ENCODE peak calls at places on chromosomes 7 and 10, in four cellular contexts. One of them, this sample, is unnamed.

GRCh38 chr10:104293781-104294321 is 24.9 kb downstream of the GSTO2 start:
- DNase-seq in H9: no peak
- DNase-seq in H1: no peak
- DNase-seq in mesendoderm: no peak
- DNase-seq in this sample: no peak

GRCh38 chr10:108360187-108360586 is 1195.7 kb upstream of the SORCS1 start:
- DNase-seq in H9: no peak
- DNase-seq in H1: no peak
- DNase-seq in mesendoderm: peak
- DNase-seq in this sample: peak

GRCh38 chr7:158498443-158499108 is 89.0 kb downstream of the PTPRN2 start:
- DNase-seq in mesendoderm: no peak
- DNase-seq in H9: no peak
- DNase-seq in H1: no peak
- DNase-seq in this sample: no peak

GRCh38 chr10:46301721-46302479 is 15.1 kb downstream of the ANTXRL start:
- DNase-seq in H9: no peak
- DNase-seq in H1: no peak
- DNase-seq in mesendoderm: no peak
- DNase-seq in this sample: no peak

GRCh38 chr7:116465125-116465524 is 34.4 kb upstream of the CAV2 start:
- DNase-seq in mesendoderm: peak
- DNase-seq in H9: no peak
- DNase-seq in H1: no peak
- DNase-seq in this sample: no peak

GRCh38 chr10:69633673-69634635 is 3.9 kb downstream of the FAM241B start:
- DNase-seq in mesendoderm: no peak
- DNase-seq in H1: no peak
- DNase-seq in H9: peak
- DNase-seq in this sample: no peak

GRCh38 chr7:152383341-152384234 is 52.2 kb downstream of the KMT2C start:
- DNase-seq in mesendoderm: no peak
- DNase-seq in H9: no peak
- DNase-seq in H1: no peak
- DNase-seq in this sample: peak

GRCh38 chr10:101559596-101560292 is 28.3 kb downstream of the POLL start:
- DNase-seq in H1: no peak
- DNase-seq in mesendoderm: no peak
- DNase-seq in H9: peak
- DNase-seq in this sample: no peak

GRCh38 chr10:72665925-72666324 is 26.0 kb upstream of the MCU start:
- DNase-seq in H1: no peak
- DNase-seq in mesendoderm: no peak
- DNase-seq in H9: no peak
- DNase-seq in this sample: peak

GRCh38 chr10:4943821-4944220 is 19.4 kb upstream of the AKR1C1 start:
- DNase-seq in H9: no peak
- DNase-seq in H1: no peak
- DNase-seq in mesendoderm: no peak
- DNase-seq in this sample: peak

GRCh38 chr10:5163487-5163886 is 21.5 kb downstream of the AKR1C8 start:
- DNase-seq in H1: no peak
- DNase-seq in mesendoderm: no peak
- DNase-seq in H9: no peak
- DNase-seq in this sample: no peak

GRCh38 chr10:50506861-50507573 is 116.7 kb downstream of the SGMS1 start:
- DNase-seq in H9: no peak
- DNase-seq in H1: no peak
- DNase-seq in mesendoderm: no peak
- DNase-seq in this sample: no peak

GRCh38 chr7:151752816-151753600 is 123.9 kb downstream of the PRKAG2 start:
- DNase-seq in H9: no peak
- DNase-seq in mesendoderm: no peak
- DNase-seq in H1: no peak
- DNase-seq in this sample: peak

GRCh38 chr7:26858229-26858568 is 6.2 kb downstream of the SKAP2 start:
- DNase-seq in mesendoderm: peak
- DNase-seq in H1: no peak
- DNase-seq in H9: no peak
- DNase-seq in this sample: peak

GRCh38 chr7:75534727-75535307 is 42.7 kb downstream of the SPDYE5 start:
- DNase-seq in H9: no peak
- DNase-seq in H1: no peak
- DNase-seq in mesendoderm: peak
- DNase-seq in this sample: peak

GRCh38 chr7:69204936-69205335 is 393.3 kb upstream of the AUTS2 start:
- DNase-seq in H1: no peak
- DNase-seq in mesendoderm: peak
- DNase-seq in H9: no peak
- DNase-seq in this sample: no peak

GRCh38 chr10:33132626-33133025 is 174.6 kb upstream of the ITGB1 start:
- DNase-seq in H1: no peak
- DNase-seq in H9: peak
- DNase-seq in mesendoderm: no peak
- DNase-seq in this sample: no peak

GRCh38 chr10:93160829-93161228 is 87.1 kb downstream of the CYP26A1 start:
- DNase-seq in H9: no peak
- DNase-seq in mesendoderm: no peak
- DNase-seq in H1: no peak
- DNase-seq in this sample: peak

GRCh38 chr10:103630156-103630555 is 136.7 kb downstream of the NEURL1 start:
- DNase-seq in H1: no peak
- DNase-seq in mesendoderm: no peak
- DNase-seq in H9: no peak
- DNase-seq in this sample: no peak

GRCh38 chr7:114293289-114294012 is 121.2 kb upstream of the FOXP2 start:
- DNase-seq in H9: no peak
- DNase-seq in mesendoderm: peak
- DNase-seq in H1: no peak
- DNase-seq in this sample: no peak

GRCh38 chr10:73076361-73077183 is 20.1 kb downstream of the P4HA1 start:
- DNase-seq in H1: no peak
- DNase-seq in H9: no peak
- DNase-seq in mesendoderm: no peak
- DNase-seq in this sample: peak

GRCh38 chr10:9081253-9081652 is 1026.8 kb downstream of the GATA3 start:
- DNase-seq in mesendoderm: peak
- DNase-seq in H9: no peak
- DNase-seq in H1: no peak
- DNase-seq in this sample: no peak

GRCh38 chr7:26044320-26044719 is 107.7 kb upstream of the NFE2L3 start:
- DNase-seq in H1: no peak
- DNase-seq in H9: no peak
- DNase-seq in mesendoderm: no peak
- DNase-seq in this sample: no peak

GRCh38 chr10:58385784-58386112 is 538 bp downstream of the TFAM start:
- DNase-seq in H9: peak
- DNase-seq in mesendoderm: peak
- DNase-seq in H1: peak
- DNase-seq in this sample: peak

GRCh38 chr10:74047304-74047703 is 49.4 kb downstream of the VCL start:
- DNase-seq in H1: no peak
- DNase-seq in mesendoderm: no peak
- DNase-seq in H9: no peak
- DNase-seq in this sample: peak

GRCh38 chr7:100472854-100473499 is 6.0 kb downstream of the TSC22D4 start:
- DNase-seq in mesendoderm: no peak
- DNase-seq in H9: no peak
- DNase-seq in H1: no peak
- DNase-seq in this sample: peak

GRCh38 chr10:550665-551460 is 138.6 kb downstream of the DIP2C start:
- DNase-seq in H9: no peak
- DNase-seq in H1: no peak
- DNase-seq in mesendoderm: no peak
- DNase-seq in this sample: no peak

GRCh38 chr7:139618482-139619366 is 95.2 kb downstream of the CLEC2L start:
- DNase-seq in H1: no peak
- DNase-seq in H9: peak
- DNase-seq in mesendoderm: peak
- DNase-seq in this sample: peak

GRCh38 chr10:74297389-74298080 is 146.5 kb downstream of the ADK start:
- DNase-seq in H9: no peak
- DNase-seq in mesendoderm: no peak
- DNase-seq in H1: no peak
- DNase-seq in this sample: no peak

GRCh38 chr7:36192050-36192824 is 39.2 kb downstream of the EEPD1 start:
- DNase-seq in H1: no peak
- DNase-seq in mesendoderm: no peak
- DNase-seq in H9: no peak
- DNase-seq in this sample: peak

GRCh38 chr7:139452948-139453672 is 30.4 kb downstream of the KLRG2 start:
- DNase-seq in H1: no peak
- DNase-seq in H9: peak
- DNase-seq in mesendoderm: peak
- DNase-seq in this sample: peak

GRCh38 chr10:31942892-31943291 is 14.3 kb upstream of the ARHGAP12 start:
- DNase-seq in H9: no peak
- DNase-seq in mesendoderm: no peak
- DNase-seq in H1: no peak
- DNase-seq in this sample: no peak

GRCh38 chr10:101843032-101843991 is at the start of gene KCNIP2:
- DNase-seq in H9: peak
- DNase-seq in mesendoderm: peak
- DNase-seq in H1: no peak
- DNase-seq in this sample: no peak

GRCh38 chr10:10865303-10865702 is 152.4 kb upstream of the CELF2 start:
- DNase-seq in H9: no peak
- DNase-seq in mesendoderm: no peak
- DNase-seq in H1: no peak
- DNase-seq in this sample: peak
- H4K5ac ChIP-seq in H9: no peak
- H4K5ac ChIP-seq in mesendoderm: no peak
- H4K5ac ChIP-seq in H1: no peak
- H4K5ac ChIP-seq in this sample: no peak

GRCh38 chr10:15472008-15472407 is 100.9 kb upstream of the FAM171A1 start:
- DNase-seq in mesendoderm: no peak
- DNase-seq in H9: no peak
- DNase-seq in H1: no peak
- DNase-seq in this sample: no peak

GRCh38 chr10:15473401-15473777 is 102.3 kb upstream of the FAM171A1 start:
- DNase-seq in H1: no peak
- DNase-seq in H9: no peak
- DNase-seq in mesendoderm: no peak
- DNase-seq in this sample: no peak

GRCh38 chr10:15476337-15476736 is 105.2 kb upstream of the FAM171A1 start:
- DNase-seq in H1: no peak
- DNase-seq in H9: no peak
- DNase-seq in mesendoderm: no peak
- DNase-seq in this sample: no peak

GRCh38 chr10:15474671-15475070 is 103.6 kb upstream of the FAM171A1 start:
- DNase-seq in mesendoderm: no peak
- DNase-seq in H1: no peak
- DNase-seq in H9: no peak
- DNase-seq in this sample: no peak

GRCh38 chr10:15472431-15473400 is 101.6 kb upstream of the FAM171A1 start:
- DNase-seq in H9: peak
- DNase-seq in H1: peak
- DNase-seq in mesendoderm: peak
- DNase-seq in this sample: peak
- H3K18ac ChIP-seq in H9: no peak
- H3K18ac ChIP-seq in H1: no peak
- H3K18ac ChIP-seq in mesendoderm: no peak
- H3K18ac ChIP-seq in this sample: no peak

GRCh38 chr10:49010295-49010694 is 70.7 kb upstream of the LRRC18 start:
- DNase-seq in mesendoderm: no peak
- DNase-seq in H1: no peak
- DNase-seq in H9: no peak
- DNase-seq in this sample: no peak

GRCh38 chr10:49011756-49012155 is 72.1 kb upstream of the LRRC18 start:
- DNase-seq in H9: no peak
- DNase-seq in H1: no peak
- DNase-seq in mesendoderm: no peak
- DNase-seq in this sample: no peak

GRCh38 chr10:49012603-49013002 is 73.0 kb upstream of the LRRC18 start:
- DNase-seq in H9: no peak
- DNase-seq in mesendoderm: peak
- DNase-seq in H1: no peak
- DNase-seq in this sample: no peak

GRCh38 chr10:49009231-49009979 is 69.8 kb upstream of the LRRC18 start:
- DNase-seq in mesendoderm: no peak
- DNase-seq in H1: no peak
- DNase-seq in H9: no peak
- DNase-seq in this sample: no peak

GRCh38 chr10:49010831-49011230 is 71.2 kb upstream of the LRRC18 start:
- DNase-seq in H1: no peak
- DNase-seq in H9: no peak
- DNase-seq in mesendoderm: no peak
- DNase-seq in this sample: no peak
- H4K5ac ChIP-seq in H1: no peak
- H4K5ac ChIP-seq in H9: no peak
- H4K5ac ChIP-seq in mesendoderm: no peak
- H4K5ac ChIP-seq in this sample: no peak

DNA sequence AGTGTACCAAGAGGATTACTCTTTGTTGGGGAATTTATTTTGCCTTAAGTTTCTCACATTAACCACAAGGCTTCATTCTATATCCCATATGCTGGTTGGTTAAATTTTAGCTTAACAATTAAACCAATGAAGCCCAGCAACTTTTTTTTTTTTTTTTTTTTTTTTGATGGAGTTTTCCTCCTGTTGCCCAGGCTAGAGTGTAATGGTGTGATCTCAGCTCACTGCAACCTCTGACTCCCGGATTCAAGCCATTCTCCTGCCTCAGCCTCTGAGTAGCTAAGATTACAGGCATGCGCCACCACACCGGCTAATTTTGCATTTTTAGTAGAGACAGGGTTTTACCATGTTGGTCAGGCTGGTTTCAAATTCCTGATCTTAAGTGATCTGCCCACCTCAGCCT is 75.0 kb upstream of the MKX start:
- DNase-seq in H9: no peak
- DNase-seq in mesendoderm: no peak
- DNase-seq in H1: no peak
- DNase-seq in this sample: no peak
- H3K18ac ChIP-seq in H9: no peak
- H3K18ac ChIP-seq in mesendoderm: no peak
- H3K18ac ChIP-seq in H1: no peak
- H3K18ac ChIP-seq in this sample: no peak

GRCh38 chr7:2553831-2554581 is 1.3 kb downstream of the BRAT1 start:
- DNase-seq in mesendoderm: no peak
- DNase-seq in H9: no peak
- DNase-seq in H1: no peak
- DNase-seq in this sample: no peak
- H4K5ac ChIP-seq in mesendoderm: no peak
- H4K5ac ChIP-seq in H9: no peak
- H4K5ac ChIP-seq in H1: no peak
- H4K5ac ChIP-seq in this sample: no peak

GRCh38 chr7:41188163-41189130 is 514.4 kb downstream of the INHBA start:
- DNase-seq in H9: no peak
- DNase-seq in H1: no peak
- DNase-seq in mesendoderm: peak
- DNase-seq in this sample: peak
- H3K18ac ChIP-seq in H9: no peak
- H3K18ac ChIP-seq in H1: no peak
- H3K18ac ChIP-seq in mesendoderm: no peak
- H3K18ac ChIP-seq in this sample: peak

This sample was measured in IMR-90.